ENCODE peak calls at places on chromosomes 5 and 9, in seven cellular contexts. One of them, this sample, is unnamed.

GRCh38 chr9:114275246-114275994 is 47.5 kb upstream of the ORM1 start:
- DNase-seq in transverse colon: no peak
- DNase-seq in RCC 7860: peak; percentile 67
- DNase-seq in ovary: peak; percentile 29
- DNase-seq in fibroblast of lung: no peak
- DNase-seq in HCEC 1CT: no peak
- DNase-seq in cardiac muscle cell: no peak
- DNase-seq in this sample: peak; percentile 22

GRCh38 chr5:132750471-132751230 is 3.4 kb downstream of the CCNI2 start:
- DNase-seq in ovary: no peak
- DNase-seq in RCC 7860: no peak
- DNase-seq in cardiac muscle cell: no peak
- DNase-seq in HCEC 1CT: no peak
- DNase-seq in transverse colon: peak; percentile 7
- DNase-seq in fibroblast of lung: no peak
- DNase-seq in this sample: no peak

GRCh38 chr5:87076931-87077330 is 190.8 kb upstream of the RASA1 start:
- DNase-seq in transverse colon: no peak
- DNase-seq in ovary: no peak
- DNase-seq in cardiac muscle cell: no peak
- DNase-seq in RCC 7860: no peak
- DNase-seq in HCEC 1CT: peak; percentile 59
- DNase-seq in fibroblast of lung: peak; percentile 54
- DNase-seq in this sample: no peak

GRCh38 chr5:65086234-65086886 is 317.6 kb downstream of the CWC27 start:
- DNase-seq in cardiac muscle cell: no peak
- DNase-seq in HCEC 1CT: no peak
- DNase-seq in RCC 7860: no peak
- DNase-seq in transverse colon: no peak
- DNase-seq in ovary: no peak
- DNase-seq in fibroblast of lung: peak; percentile 61
- DNase-seq in this sample: no peak

GRCh38 chr5:169225830-169226356 is 75.0 kb downstream of the SLIT3 start:
- DNase-seq in cardiac muscle cell: no peak
- DNase-seq in transverse colon: no peak
- DNase-seq in fibroblast of lung: no peak
- DNase-seq in HCEC 1CT: no peak
- DNase-seq in ovary: no peak
- DNase-seq in RCC 7860: no peak
- DNase-seq in this sample: no peak

GRCh38 chr5:9339206-9339818 is 206.6 kb downstream of the SEMA5A start:
- DNase-seq in ovary: no peak
- DNase-seq in fibroblast of lung: no peak
- DNase-seq in transverse colon: no peak
- DNase-seq in RCC 7860: no peak
- DNase-seq in HCEC 1CT: peak; percentile 47
- DNase-seq in cardiac muscle cell: no peak
- DNase-seq in this sample: no peak

GRCh38 chr9:21027295-21027694 is 4.1 kb downstream of the HACD4 start:
- DNase-seq in cardiac muscle cell: no peak
- DNase-seq in transverse colon: no peak
- DNase-seq in ovary: no peak
- DNase-seq in HCEC 1CT: peak; percentile 70
- DNase-seq in RCC 7860: peak; percentile 15
- DNase-seq in fibroblast of lung: peak; percentile 47
- DNase-seq in this sample: no peak

GRCh38 chr5:151151793-151152192 is 5.8 kb downstream of the ANXA6 start:
- DNase-seq in fibroblast of lung: peak; percentile 57
- DNase-seq in RCC 7860: no peak
- DNase-seq in HCEC 1CT: no peak
- DNase-seq in cardiac muscle cell: no peak
- DNase-seq in ovary: no peak
- DNase-seq in transverse colon: peak; percentile 30
- DNase-seq in this sample: no peak

GRCh38 chr5:128587275-128587674 is 49.2 kb upstream of the FBN2 start:
- DNase-seq in fibroblast of lung: no peak
- DNase-seq in RCC 7860: no peak
- DNase-seq in transverse colon: no peak
- DNase-seq in cardiac muscle cell: no peak
- DNase-seq in HCEC 1CT: no peak
- DNase-seq in ovary: no peak
- DNase-seq in this sample: no peak

GRCh38 chr5:137828192-137828591 is 39.5 kb upstream of the MYOT start:
- DNase-seq in cardiac muscle cell: no peak
- DNase-seq in ovary: no peak
- DNase-seq in transverse colon: no peak
- DNase-seq in RCC 7860: no peak
- DNase-seq in HCEC 1CT: no peak
- DNase-seq in fibroblast of lung: no peak
- DNase-seq in this sample: no peak

GRCh38 chr5:176384991-176385390 is 3.4 kb downstream of the NOP16 start:
- DNase-seq in cardiac muscle cell: no peak
- DNase-seq in RCC 7860: no peak
- DNase-seq in HCEC 1CT: no peak
- DNase-seq in fibroblast of lung: no peak
- DNase-seq in transverse colon: no peak
- DNase-seq in ovary: no peak
- DNase-seq in this sample: no peak

GRCh38 chr9:105026451-105026850 is 98.5 kb upstream of the ABCA1 start:
- DNase-seq in RCC 7860: peak; percentile 7
- DNase-seq in HCEC 1CT: peak; percentile 8
- DNase-seq in fibroblast of lung: peak; percentile 81
- DNase-seq in transverse colon: no peak
- DNase-seq in ovary: no peak
- DNase-seq in cardiac muscle cell: no peak
- DNase-seq in this sample: no peak

GRCh38 chr5:45454114-45454513 is 242.1 kb downstream of the HCN1 start:
- DNase-seq in transverse colon: no peak
- DNase-seq in RCC 7860: peak; percentile 33
- DNase-seq in HCEC 1CT: peak; percentile 6
- DNase-seq in fibroblast of lung: peak; percentile 1
- DNase-seq in ovary: no peak
- DNase-seq in cardiac muscle cell: peak; percentile 75
- DNase-seq in this sample: no peak

GRCh38 chr5:88376728-88377127 is 108.1 kb upstream of the TMEM161B start:
- DNase-seq in transverse colon: no peak
- DNase-seq in HCEC 1CT: no peak
- DNase-seq in fibroblast of lung: no peak
- DNase-seq in ovary: no peak
- DNase-seq in RCC 7860: no peak
- DNase-seq in cardiac muscle cell: no peak
- DNase-seq in this sample: no peak

GRCh38 chr5:167578977-167579700 is 712.3 kb upstream of the WWC1 start:
- DNase-seq in ovary: no peak
- DNase-seq in cardiac muscle cell: no peak
- DNase-seq in transverse colon: no peak
- DNase-seq in HCEC 1CT: no peak
- DNase-seq in RCC 7860: no peak
- DNase-seq in fibroblast of lung: peak; percentile 92
- DNase-seq in this sample: no peak

GRCh38 chr5:66661149-66661548 is 65.0 kb downstream of the MAST4 start:
- DNase-seq in cardiac muscle cell: no peak
- DNase-seq in transverse colon: peak; percentile 32
- DNase-seq in RCC 7860: no peak
- DNase-seq in ovary: peak; percentile 67
- DNase-seq in HCEC 1CT: no peak
- DNase-seq in fibroblast of lung: peak; percentile 94
- DNase-seq in this sample: peak; percentile 14

GRCh38 chr9:136088939-136089696 is 6.0 kb downstream of the NACC2 start:
- DNase-seq in RCC 7860: no peak
- DNase-seq in transverse colon: no peak
- DNase-seq in ovary: peak; percentile 33
- DNase-seq in HCEC 1CT: no peak
- DNase-seq in fibroblast of lung: no peak
- DNase-seq in cardiac muscle cell: no peak
- DNase-seq in this sample: no peak